ENCODE peak calls at places on chromosomes 5 and 9, in seven cellular contexts. K is AG04449; B is A172; Y is NCI-H345; P is lung; N is tibial artery; C is CD4-positive, CD25-positive, alpha-beta regulatory T cell. R is an unnamed sample.

GRCh38 chr9:16834817-16835216 is 35.7 kb downstream of the BNC2 start:
- DNase-seq in P (no peak), B (no peak), K (no peak), Y (no peak), N (no peak), C (no peak), R (no peak)

GRCh38 chr5:14663734-14664269 is 716 bp upstream of the OTULIN start:
- DNase-seq in P (peak), B (peak), N (no peak), K (no peak), C (peak), Y (peak), R (no peak)

GRCh38 chr5:143397302-143398052 is 6.0 kb downstream of the NR3C1 start:
- DNase-seq in P (no peak), B (no peak), C (no peak), K (no peak), Y (no peak), N (no peak), R (peak)

GRCh38 chr9:91130796-91131318 is 230.9 kb downstream of the AUH start:
- DNase-seq in N (no peak), K (no peak), B (no peak), P (no peak), C (no peak), Y (no peak), R (peak)

GRCh38 chr5:107300928-107301327 is 369.8 kb downstream of the EFNA5 start:
- DNase-seq in N (no peak), P (no peak), K (no peak), C (no peak), B (no peak), Y (no peak), R (peak)

GRCh38 chr5:112492291-112492690 is 73.2 kb upstream of the EPB41L4A start:
- DNase-seq in K (peak), N (no peak), Y (peak), C (peak), P (peak), B (peak), R (peak)

GRCh38 chr5:132389051-132389331 is 19.5 kb downstream of the SLC22A5 start:
- DNase-seq in C (no peak), P (no peak), N (no peak), K (no peak), Y (no peak), B (no peak), R (no peak)

GRCh38 chr5:45533692-45534091 is 162.5 kb downstream of the HCN1 start:
- DNase-seq in C (no peak), N (no peak), B (no peak), K (no peak), P (no peak), Y (no peak), R (no peak)

GRCh38 chr9:6272229-6272597 is 56.0 kb upstream of the TPD52L3 start:
- DNase-seq in P (peak), C (no peak), B (no peak), Y (no peak), K (peak), N (no peak), R (peak)

GRCh38 chr9:12775963-12776774 is 1.3 kb downstream of the LURAP1L start:
- DNase-seq in C (no peak), Y (peak), K (no peak), B (peak), P (peak), N (peak), R (peak)

GRCh38 chr5:35938518-35939227 is at the start of gene CAPSL:
- DNase-seq in N (no peak), K (no peak), B (peak), Y (peak), P (peak), C (peak), R (peak)

GRCh38 chr9:116094846-116095245 is 58.7 kb upstream of the PAPPA start:
- DNase-seq in B (no peak), Y (no peak), P (no peak), C (no peak), K (no peak), N (no peak), R (no peak)

GRCh38 chr5:179906795-179907569 is 715 bp downstream of the TBC1D9B start:
- DNase-seq in Y (peak), N (no peak), P (no peak), K (no peak), B (peak), C (peak), R (peak)

GRCh38 chr5:60943624-60944023 is 1.2 kb downstream of the ERCC8 start:
- DNase-seq in N (no peak), P (no peak), Y (no peak), B (no peak), K (no peak), C (no peak), R (no peak)

GRCh38 chr5:95841914-95842812 is 19.6 kb upstream of the GLRX start:
- DNase-seq in B (peak), K (no peak), N (peak), Y (no peak), P (peak), C (no peak), R (no peak)

GRCh38 chr5:143896471-143896870 is 84.5 kb downstream of the HMHB1 start:
- DNase-seq in K (no peak), P (no peak), Y (no peak), C (no peak), N (no peak), B (no peak), R (no peak)

GRCh38 chr5:14506661-14507060 is 74.9 kb upstream of the OTULINL start:
- DNase-seq in N (no peak), P (no peak), C (no peak), B (no peak), K (no peak), Y (no peak), R (no peak)

GRCh38 chr9:132756214-132756799 is 86.0 kb downstream of the GTF3C4 start:
- DNase-seq in B (no peak), Y (no peak), C (no peak), N (no peak), P (no peak), K (no peak), R (no peak)

GRCh38 chr5:54243483-54244080 is 66.8 kb downstream of the ARL15 start:
- DNase-seq in P (no peak), K (no peak), Y (no peak), N (no peak), C (peak), B (peak), R (peak)

GRCh38 chr9:16610538-16610937 is 259.9 kb downstream of the BNC2 start:
- DNase-seq in P (no peak), Y (no peak), C (no peak), B (no peak), K (no peak), N (no peak), R (no peak)

GRCh38 chr9:72384710-72385475 is 19.9 kb upstream of the ZFAND5 start:
- DNase-seq in P (no peak), N (no peak), Y (no peak), K (no peak), C (no peak), B (no peak), R (peak)

GRCh38 chr9:130933114-130934046 is 5.7 kb downstream of the FIBCD1 start:
- DNase-seq in Y (no peak), K (no peak), B (peak), N (no peak), C (no peak), P (no peak), R (peak)

GRCh38 chr5:157926953-157927352 is 68.0 kb upstream of the CLINT1 start:
- DNase-seq in N (no peak), P (no peak), B (no peak), C (no peak), K (no peak), Y (no peak), R (no peak)

GRCh38 chr5:59943721-59944120 is 50.2 kb upstream of the PDE4D start:
- DNase-seq in P (no peak), C (no peak), B (no peak), Y (no peak), K (no peak), N (no peak), R (no peak)

GRCh38 chr5:30368064-30368463 is 825.4 kb upstream of the CDH6 start:
- DNase-seq in C (no peak), B (peak), K (no peak), N (no peak), Y (no peak), P (no peak), R (peak)

GRCh38 chr5:40779561-40779960 is 18.6 kb downstream of the PRKAA1 start:
- DNase-seq in B (no peak), Y (no peak), N (no peak), K (no peak), C (no peak), P (no peak), R (no peak)

GRCh38 chr5:94782376-94782775 is 163.9 kb downstream of the SLF1 start:
- DNase-seq in B (no peak), Y (no peak), P (no peak), C (no peak), K (no peak), N (no peak), R (no peak)

GRCh38 chr9:36597412-36598178 is 24.9 kb downstream of the MELK start:
- DNase-seq in P (no peak), N (no peak), Y (no peak), C (peak), K (no peak), B (peak), R (peak)

GRCh38 chr5:166992874-166993722 is 1298.3 kb upstream of the WWC1 start:
- DNase-seq in P (no peak), K (no peak), N (no peak), Y (no peak), B (no peak), C (no peak), R (no peak)

GRCh38 chr9:109779711-109780452 is at the start of gene PALM2AKAP2:
- DNase-seq in Y (peak), C (no peak), N (peak), B (peak), K (no peak), P (peak), R (peak)

GRCh38 chr9:122092611-122093506 is at the start of gene TTLL11:
- DNase-seq in N (peak), P (peak), B (peak), Y (peak), C (peak), K (peak), R (peak)